ENCODE peak calls at places on chromosomes 6 and 20, in four cellular contexts. One of them, this sample, is unnamed.

GRCh38 chr20:59661141-59661540 is 56.8 kb downstream of the PHACTR3 start:
- DNase-seq in stimulated activated CD4-positive, alpha-beta T cell treated with anti-CD3 and anti-CD28 coated beads, Interleukin-12 subunit alpha, Interleukin-12 subunit beta, amount 100 ng/mL, for 48 hours: no peak
- DNase-seq in stimulated activated CD8-positive, alpha-beta memory T cell treated with anti-CD3 and anti-CD28 coated beads, Interleukin-15, amount 100 ng/mL, for 4 hours: no peak
- DNase-seq in endothelial cell: no peak
- DNase-seq in this sample: no peak

GRCh38 chr20:64110411-64111068 is 3.2 kb upstream of the NPBWR2 start:
- DNase-seq in endothelial cell: no peak
- DNase-seq in stimulated activated CD8-positive, alpha-beta memory T cell treated with anti-CD3 and anti-CD28 coated beads, Interleukin-15, amount 100 ng/mL, for 4 hours: no peak
- DNase-seq in stimulated activated CD4-positive, alpha-beta T cell treated with anti-CD3 and anti-CD28 coated beads, Interleukin-12 subunit alpha, Interleukin-12 subunit beta, amount 100 ng/mL, for 48 hours: no peak
- DNase-seq in this sample: peak; percentile 37

GRCh38 chr20:12180107-12180661 is 262.5 kb downstream of the BTBD3 start:
- DNase-seq in endothelial cell: no peak
- DNase-seq in stimulated activated CD4-positive, alpha-beta T cell treated with anti-CD3 and anti-CD28 coated beads, Interleukin-12 subunit alpha, Interleukin-12 subunit beta, amount 100 ng/mL, for 48 hours: no peak
- DNase-seq in stimulated activated CD8-positive, alpha-beta memory T cell treated with anti-CD3 and anti-CD28 coated beads, Interleukin-15, amount 100 ng/mL, for 4 hours: no peak
- DNase-seq in this sample: no peak

GRCh38 chr6:28226460-28226859 is 1.4 kb downstream of the ZSCAN9 start:
- DNase-seq in endothelial cell: no peak
- DNase-seq in stimulated activated CD8-positive, alpha-beta memory T cell treated with anti-CD3 and anti-CD28 coated beads, Interleukin-15, amount 100 ng/mL, for 4 hours: no peak
- DNase-seq in stimulated activated CD4-positive, alpha-beta T cell treated with anti-CD3 and anti-CD28 coated beads, Interleukin-12 subunit alpha, Interleukin-12 subunit beta, amount 100 ng/mL, for 48 hours: no peak
- DNase-seq in this sample: no peak

GRCh38 chr6:11675610-11676009 is 103.0 kb downstream of the ADTRP start:
- DNase-seq in stimulated activated CD8-positive, alpha-beta memory T cell treated with anti-CD3 and anti-CD28 coated beads, Interleukin-15, amount 100 ng/mL, for 4 hours: no peak
- DNase-seq in stimulated activated CD4-positive, alpha-beta T cell treated with anti-CD3 and anti-CD28 coated beads, Interleukin-12 subunit alpha, Interleukin-12 subunit beta, amount 100 ng/mL, for 48 hours: no peak
- DNase-seq in endothelial cell: no peak
- DNase-seq in this sample: no peak

GRCh38 chr6:135064586-135064985 is 10.0 kb upstream of the HBS1L start:
- DNase-seq in stimulated activated CD8-positive, alpha-beta memory T cell treated with anti-CD3 and anti-CD28 coated beads, Interleukin-15, amount 100 ng/mL, for 4 hours: no peak
- DNase-seq in stimulated activated CD4-positive, alpha-beta T cell treated with anti-CD3 and anti-CD28 coated beads, Interleukin-12 subunit alpha, Interleukin-12 subunit beta, amount 100 ng/mL, for 48 hours: no peak
- DNase-seq in endothelial cell: no peak
- DNase-seq in this sample: no peak

GRCh38 chr6:158847786-158848185 is 28.6 kb upstream of the EZR start:
- DNase-seq in stimulated activated CD4-positive, alpha-beta T cell treated with anti-CD3 and anti-CD28 coated beads, Interleukin-12 subunit alpha, Interleukin-12 subunit beta, amount 100 ng/mL, for 48 hours: no peak
- DNase-seq in stimulated activated CD8-positive, alpha-beta memory T cell treated with anti-CD3 and anti-CD28 coated beads, Interleukin-15, amount 100 ng/mL, for 4 hours: no peak
- DNase-seq in endothelial cell: no peak
- DNase-seq in this sample: no peak

GRCh38 chr20:10946124-10946880 is 272.5 kb upstream of the JAG1 start:
- DNase-seq in stimulated activated CD8-positive, alpha-beta memory T cell treated with anti-CD3 and anti-CD28 coated beads, Interleukin-15, amount 100 ng/mL, for 4 hours: no peak
- DNase-seq in stimulated activated CD4-positive, alpha-beta T cell treated with anti-CD3 and anti-CD28 coated beads, Interleukin-12 subunit alpha, Interleukin-12 subunit beta, amount 100 ng/mL, for 48 hours: no peak
- DNase-seq in endothelial cell: no peak
- DNase-seq in this sample: no peak

GRCh38 chr20:12068146-12068545 is 150.5 kb downstream of the BTBD3 start:
- DNase-seq in stimulated activated CD8-positive, alpha-beta memory T cell treated with anti-CD3 and anti-CD28 coated beads, Interleukin-15, amount 100 ng/mL, for 4 hours: no peak
- DNase-seq in endothelial cell: no peak
- DNase-seq in stimulated activated CD4-positive, alpha-beta T cell treated with anti-CD3 and anti-CD28 coated beads, Interleukin-12 subunit alpha, Interleukin-12 subunit beta, amount 100 ng/mL, for 48 hours: no peak
- DNase-seq in this sample: no peak

GRCh38 chr6:44057931-44058616 is 69.2 kb downstream of the MRPL14 start:
- DNase-seq in stimulated activated CD4-positive, alpha-beta T cell treated with anti-CD3 and anti-CD28 coated beads, Interleukin-12 subunit alpha, Interleukin-12 subunit beta, amount 100 ng/mL, for 48 hours: no peak
- DNase-seq in stimulated activated CD8-positive, alpha-beta memory T cell treated with anti-CD3 and anti-CD28 coated beads, Interleukin-15, amount 100 ng/mL, for 4 hours: no peak
- DNase-seq in endothelial cell: no peak
- DNase-seq in this sample: no peak

GRCh38 chr6:87714093-87714809 is 12.2 kb upstream of the AKIRIN2 start:
- DNase-seq in stimulated activated CD8-positive, alpha-beta memory T cell treated with anti-CD3 and anti-CD28 coated beads, Interleukin-15, amount 100 ng/mL, for 4 hours: no peak
- DNase-seq in endothelial cell: no peak
- DNase-seq in stimulated activated CD4-positive, alpha-beta T cell treated with anti-CD3 and anti-CD28 coated beads, Interleukin-12 subunit alpha, Interleukin-12 subunit beta, amount 100 ng/mL, for 48 hours: no peak
- DNase-seq in this sample: no peak

GRCh38 chr6:75481394-75481793 is 12.2 kb downstream of the FILIP1 start:
- DNase-seq in stimulated activated CD4-positive, alpha-beta T cell treated with anti-CD3 and anti-CD28 coated beads, Interleukin-12 subunit alpha, Interleukin-12 subunit beta, amount 100 ng/mL, for 48 hours: no peak
- DNase-seq in endothelial cell: no peak
- DNase-seq in stimulated activated CD8-positive, alpha-beta memory T cell treated with anti-CD3 and anti-CD28 coated beads, Interleukin-15, amount 100 ng/mL, for 4 hours: no peak
- DNase-seq in this sample: no peak

GRCh38 chr6:33419580-33420492 is at the start of gene SYNGAP1:
- DNase-seq in stimulated activated CD4-positive, alpha-beta T cell treated with anti-CD3 and anti-CD28 coated beads, Interleukin-12 subunit alpha, Interleukin-12 subunit beta, amount 100 ng/mL, for 48 hours: no peak
- DNase-seq in stimulated activated CD8-positive, alpha-beta memory T cell treated with anti-CD3 and anti-CD28 coated beads, Interleukin-15, amount 100 ng/mL, for 4 hours: no peak
- DNase-seq in endothelial cell: no peak
- DNase-seq in this sample: no peak

GRCh38 chr6:35170166-35170565 is 29.0 kb upstream of the TCP11 start:
- DNase-seq in stimulated activated CD8-positive, alpha-beta memory T cell treated with anti-CD3 and anti-CD28 coated beads, Interleukin-15, amount 100 ng/mL, for 4 hours: no peak
- DNase-seq in endothelial cell: no peak
- DNase-seq in stimulated activated CD4-positive, alpha-beta T cell treated with anti-CD3 and anti-CD28 coated beads, Interleukin-12 subunit alpha, Interleukin-12 subunit beta, amount 100 ng/mL, for 48 hours: no peak
- DNase-seq in this sample: no peak

GRCh38 chr20:2133318-2134183 is 31.9 kb downstream of the STK35 start:
- DNase-seq in stimulated activated CD8-positive, alpha-beta memory T cell treated with anti-CD3 and anti-CD28 coated beads, Interleukin-15, amount 100 ng/mL, for 4 hours: no peak
- DNase-seq in endothelial cell: no peak
- DNase-seq in stimulated activated CD4-positive, alpha-beta T cell treated with anti-CD3 and anti-CD28 coated beads, Interleukin-12 subunit alpha, Interleukin-12 subunit beta, amount 100 ng/mL, for 48 hours: no peak
- DNase-seq in this sample: no peak

GRCh38 chr20:32062776-32063170 is 10.7 kb downstream of the HCK start:
- DNase-seq in endothelial cell: no peak
- DNase-seq in stimulated activated CD4-positive, alpha-beta T cell treated with anti-CD3 and anti-CD28 coated beads, Interleukin-12 subunit alpha, Interleukin-12 subunit beta, amount 100 ng/mL, for 48 hours: no peak
- DNase-seq in stimulated activated CD8-positive, alpha-beta memory T cell treated with anti-CD3 and anti-CD28 coated beads, Interleukin-15, amount 100 ng/mL, for 4 hours: no peak
- DNase-seq in this sample: no peak

GRCh38 chr6:120328521-120328920 is 979.0 kb upstream of the MAN1A1 start:
- DNase-seq in endothelial cell: no peak
- DNase-seq in stimulated activated CD4-positive, alpha-beta T cell treated with anti-CD3 and anti-CD28 coated beads, Interleukin-12 subunit alpha, Interleukin-12 subunit beta, amount 100 ng/mL, for 48 hours: no peak
- DNase-seq in stimulated activated CD8-positive, alpha-beta memory T cell treated with anti-CD3 and anti-CD28 coated beads, Interleukin-15, amount 100 ng/mL, for 4 hours: no peak
- DNase-seq in this sample: no peak

GRCh38 chr6:12012231-12012565 is at the start of gene HIVEP1:
- DNase-seq in stimulated activated CD4-positive, alpha-beta T cell treated with anti-CD3 and anti-CD28 coated beads, Interleukin-12 subunit alpha, Interleukin-12 subunit beta, amount 100 ng/mL, for 48 hours: no peak
- DNase-seq in stimulated activated CD8-positive, alpha-beta memory T cell treated with anti-CD3 and anti-CD28 coated beads, Interleukin-15, amount 100 ng/mL, for 4 hours: no peak
- DNase-seq in endothelial cell: peak; percentile 53
- DNase-seq in this sample: peak; percentile 63

GRCh38 chr6:153787341-153787606 is 251.8 kb upstream of the OPRM1 start:
- DNase-seq in stimulated activated CD4-positive, alpha-beta T cell treated with anti-CD3 and anti-CD28 coated beads, Interleukin-12 subunit alpha, Interleukin-12 subunit beta, amount 100 ng/mL, for 48 hours: no peak
- DNase-seq in stimulated activated CD8-positive, alpha-beta memory T cell treated with anti-CD3 and anti-CD28 coated beads, Interleukin-15, amount 100 ng/mL, for 4 hours: no peak
- DNase-seq in endothelial cell: no peak
- DNase-seq in this sample: no peak

GRCh38 chr6:27188885-27189418 is 58.5 kb upstream of the PRSS16 start:
- DNase-seq in stimulated activated CD4-positive, alpha-beta T cell treated with anti-CD3 and anti-CD28 coated beads, Interleukin-12 subunit alpha, Interleukin-12 subunit beta, amount 100 ng/mL, for 48 hours: peak; percentile 64
- DNase-seq in endothelial cell: peak; percentile 55
- DNase-seq in stimulated activated CD8-positive, alpha-beta memory T cell treated with anti-CD3 and anti-CD28 coated beads, Interleukin-15, amount 100 ng/mL, for 4 hours: no peak
- DNase-seq in this sample: peak; percentile 64

GRCh38 chr20:29873946-29874345 is 1383.5 kb upstream of the DEFB115 start:
- DNase-seq in stimulated activated CD8-positive, alpha-beta memory T cell treated with anti-CD3 and anti-CD28 coated beads, Interleukin-15, amount 100 ng/mL, for 4 hours: no peak
- DNase-seq in stimulated activated CD4-positive, alpha-beta T cell treated with anti-CD3 and anti-CD28 coated beads, Interleukin-12 subunit alpha, Interleukin-12 subunit beta, amount 100 ng/mL, for 48 hours: no peak
- DNase-seq in endothelial cell: peak; percentile 30
- DNase-seq in this sample: peak; percentile 94

GRCh38 chr6:154606457-154606856 is 96.0 kb upstream of the CNKSR3 start:
- DNase-seq in stimulated activated CD4-positive, alpha-beta T cell treated with anti-CD3 and anti-CD28 coated beads, Interleukin-12 subunit alpha, Interleukin-12 subunit beta, amount 100 ng/mL, for 48 hours: peak; percentile 92
- DNase-seq in stimulated activated CD8-positive, alpha-beta memory T cell treated with anti-CD3 and anti-CD28 coated beads, Interleukin-15, amount 100 ng/mL, for 4 hours: peak; percentile 66
- DNase-seq in endothelial cell: no peak
- DNase-seq in this sample: no peak

GRCh38 chr20:57666106-57666833 is 43.5 kb downstream of the PMEPA1 start:
- DNase-seq in endothelial cell: no peak
- DNase-seq in stimulated activated CD4-positive, alpha-beta T cell treated with anti-CD3 and anti-CD28 coated beads, Interleukin-12 subunit alpha, Interleukin-12 subunit beta, amount 100 ng/mL, for 48 hours: no peak
- DNase-seq in stimulated activated CD8-positive, alpha-beta memory T cell treated with anti-CD3 and anti-CD28 coated beads, Interleukin-15, amount 100 ng/mL, for 4 hours: no peak
- DNase-seq in this sample: peak; percentile 42

GRCh38 chr20:50273601-50274491 is 83.2 kb downstream of the CEBPB start:
- DNase-seq in stimulated activated CD8-positive, alpha-beta memory T cell treated with anti-CD3 and anti-CD28 coated beads, Interleukin-15, amount 100 ng/mL, for 4 hours: no peak
- DNase-seq in endothelial cell: no peak
- DNase-seq in stimulated activated CD4-positive, alpha-beta T cell treated with anti-CD3 and anti-CD28 coated beads, Interleukin-12 subunit alpha, Interleukin-12 subunit beta, amount 100 ng/mL, for 48 hours: no peak
- DNase-seq in this sample: no peak

GRCh38 chr6:35452186-35453090 is at the start of gene FANCE:
- DNase-seq in stimulated activated CD4-positive, alpha-beta T cell treated with anti-CD3 and anti-CD28 coated beads, Interleukin-12 subunit alpha, Interleukin-12 subunit beta, amount 100 ng/mL, for 48 hours: peak; percentile 98
- DNase-seq in stimulated activated CD8-positive, alpha-beta memory T cell treated with anti-CD3 and anti-CD28 coated beads, Interleukin-15, amount 100 ng/mL, for 4 hours: peak; percentile 78
- DNase-seq in endothelial cell: peak; percentile 100
- DNase-seq in this sample: peak; percentile 97

GRCh38 chr20:5222919-5223634 is 93.7 kb downstream of the PROKR2 start:
- DNase-seq in stimulated activated CD8-positive, alpha-beta memory T cell treated with anti-CD3 and anti-CD28 coated beads, Interleukin-15, amount 100 ng/mL, for 4 hours: no peak
- DNase-seq in stimulated activated CD4-positive, alpha-beta T cell treated with anti-CD3 and anti-CD28 coated beads, Interleukin-12 subunit alpha, Interleukin-12 subunit beta, amount 100 ng/mL, for 48 hours: peak; percentile 58
- DNase-seq in endothelial cell: peak; percentile 56
- DNase-seq in this sample: peak; percentile 33

GRCh38 chr6:108902389-108902792 is 54.2 kb downstream of the ARMC2 start:
- DNase-seq in endothelial cell: no peak
- DNase-seq in stimulated activated CD4-positive, alpha-beta T cell treated with anti-CD3 and anti-CD28 coated beads, Interleukin-12 subunit alpha, Interleukin-12 subunit beta, amount 100 ng/mL, for 48 hours: no peak
- DNase-seq in stimulated activated CD8-positive, alpha-beta memory T cell treated with anti-CD3 and anti-CD28 coated beads, Interleukin-15, amount 100 ng/mL, for 4 hours: no peak
- DNase-seq in this sample: no peak

GRCh38 chr6:84521419-84522001 is 242.9 kb downstream of the TBX18 start:
- DNase-seq in stimulated activated CD4-positive, alpha-beta T cell treated with anti-CD3 and anti-CD28 coated beads, Interleukin-12 subunit alpha, Interleukin-12 subunit beta, amount 100 ng/mL, for 48 hours: no peak
- DNase-seq in stimulated activated CD8-positive, alpha-beta memory T cell treated with anti-CD3 and anti-CD28 coated beads, Interleukin-15, amount 100 ng/mL, for 4 hours: no peak
- DNase-seq in endothelial cell: no peak
- DNase-seq in this sample: no peak

GRCh38 chr20:35947907-35948306 is 6.4 kb downstream of the SCAND1 start:
- DNase-seq in stimulated activated CD4-positive, alpha-beta T cell treated with anti-CD3 and anti-CD28 coated beads, Interleukin-12 subunit alpha, Interleukin-12 subunit beta, amount 100 ng/mL, for 48 hours: no peak
- DNase-seq in endothelial cell: no peak
- DNase-seq in stimulated activated CD8-positive, alpha-beta memory T cell treated with anti-CD3 and anti-CD28 coated beads, Interleukin-15, amount 100 ng/mL, for 4 hours: no peak
- DNase-seq in this sample: no peak

GRCh38 chr20:21640556-21640955 is 64.9 kb upstream of the PAX1 start:
- DNase-seq in stimulated activated CD8-positive, alpha-beta memory T cell treated with anti-CD3 and anti-CD28 coated beads, Interleukin-15, amount 100 ng/mL, for 4 hours: no peak
- DNase-seq in stimulated activated CD4-positive, alpha-beta T cell treated with anti-CD3 and anti-CD28 coated beads, Interleukin-12 subunit alpha, Interleukin-12 subunit beta, amount 100 ng/mL, for 48 hours: no peak
- DNase-seq in endothelial cell: peak; percentile 17
- DNase-seq in this sample: no peak

GRCh38 chr20:61739086-61739831 is 326.4 kb downstream of the TAF4 start:
- DNase-seq in stimulated activated CD4-positive, alpha-beta T cell treated with anti-CD3 and anti-CD28 coated beads, Interleukin-12 subunit alpha, Interleukin-12 subunit beta, amount 100 ng/mL, for 48 hours: no peak
- DNase-seq in endothelial cell: no peak
- DNase-seq in stimulated activated CD8-positive, alpha-beta memory T cell treated with anti-CD3 and anti-CD28 coated beads, Interleukin-15, amount 100 ng/mL, for 4 hours: no peak
- DNase-seq in this sample: no peak

GRCh38 chr20:32780749-32781402 is 18.7 kb downstream of the DNMT3B start:
- DNase-seq in stimulated activated CD8-positive, alpha-beta memory T cell treated with anti-CD3 and anti-CD28 coated beads, Interleukin-15, amount 100 ng/mL, for 4 hours: no peak
- DNase-seq in endothelial cell: peak; percentile 22
- DNase-seq in stimulated activated CD4-positive, alpha-beta T cell treated with anti-CD3 and anti-CD28 coated beads, Interleukin-12 subunit alpha, Interleukin-12 subunit beta, amount 100 ng/mL, for 48 hours: no peak
- DNase-seq in this sample: no peak

GRCh38 chr6:75326557-75327258 is 42.1 kb upstream of the TMEM30A start:
- DNase-seq in stimulated activated CD4-positive, alpha-beta T cell treated with anti-CD3 and anti-CD28 coated beads, Interleukin-12 subunit alpha, Interleukin-12 subunit beta, amount 100 ng/mL, for 48 hours: no peak
- DNase-seq in stimulated activated CD8-positive, alpha-beta memory T cell treated with anti-CD3 and anti-CD28 coated beads, Interleukin-15, amount 100 ng/mL, for 4 hours: no peak
- DNase-seq in endothelial cell: no peak
- DNase-seq in this sample: no peak

GRCh38 chr6:2999621-3000455 is at the start of gene NQO2:
- DNase-seq in stimulated activated CD4-positive, alpha-beta T cell treated with anti-CD3 and anti-CD28 coated beads, Interleukin-12 subunit alpha, Interleukin-12 subunit beta, amount 100 ng/mL, for 48 hours: peak; percentile 87
- DNase-seq in stimulated activated CD8-positive, alpha-beta memory T cell treated with anti-CD3 and anti-CD28 coated beads, Interleukin-15, amount 100 ng/mL, for 4 hours: peak; percentile 86
- DNase-seq in endothelial cell: peak; percentile 97
- DNase-seq in this sample: peak; percentile 99

GRCh38 chr6:101163611-101164010 is 229.9 kb upstream of the GRIK2 start:
- DNase-seq in stimulated activated CD8-positive, alpha-beta memory T cell treated with anti-CD3 and anti-CD28 coated beads, Interleukin-15, amount 100 ng/mL, for 4 hours: no peak
- DNase-seq in stimulated activated CD4-positive, alpha-beta T cell treated with anti-CD3 and anti-CD28 coated beads, Interleukin-12 subunit alpha, Interleukin-12 subunit beta, amount 100 ng/mL, for 48 hours: no peak
- DNase-seq in endothelial cell: no peak
- DNase-seq in this sample: no peak